ENCODE peak calls at places on chromosome 2, in eight cellular contexts. R is BJ; A is fibroblast of the aortic adventitia; S is naive thymus-derived CD4-positive, alpha-beta T cell; Q is breast epithelium; Z is GM23338; C is fibroblast of lung; X is ovary. N is an unnamed sample.

GRCh38 chr2:120992791-120993555 is 257.3 kb downstream of the GLI2 start:
- DNase-seq in C (no peak), R (no peak), Z (no peak), X (no peak), S (no peak), Q (no peak), A (no peak), N (no peak)

GRCh38 chr2:192877159-192877558 is 682.4 kb upstream of the TMEFF2 start:
- DNase-seq in Q (no peak), C (no peak), S (no peak), X (no peak), Z (peak), A (no peak), R (no peak), N (no peak)

GRCh38 chr2:127535422-127535901 is at the start of gene MYO7B:
- DNase-seq in A (no peak), Q (no peak), S (peak), Z (no peak), X (no peak), R (no peak), C (no peak), N (no peak)

GRCh38 chr2:200450288-200450687 is 59.6 kb downstream of the KCTD18 start:
- DNase-seq in S (no peak), A (no peak), Z (no peak), R (no peak), C (no peak), X (no peak), Q (no peak), N (no peak)

GRCh38 chr2:69620870-69621269 is 22.7 kb downstream of the AAK1 start:
- DNase-seq in X (no peak), Q (no peak), C (no peak), A (no peak), Z (no peak), S (no peak), R (no peak), N (no peak)

GRCh38 chr2:43950383-43951008 is 45.3 kb downstream of the LRPPRC start:
- DNase-seq in Q (no peak), S (no peak), X (no peak), R (peak), Z (peak), A (peak), C (peak), N (no peak)

GRCh38 chr2:196558506-196558905 is 81.0 kb upstream of the CCDC150 start:
- DNase-seq in X (no peak), S (no peak), C (no peak), A (no peak), Z (no peak), R (no peak), Q (no peak), N (no peak)

GRCh38 chr2:15112216-15112615 is 448.9 kb downstream of the NBAS start:
- DNase-seq in A (peak), Q (no peak), C (peak), Z (peak), X (no peak), S (no peak), R (no peak), N (no peak)

GRCh38 chr2:75375646-75376582 is 176.6 kb upstream of the TACR1 start:
- DNase-seq in Q (no peak), S (no peak), A (peak), Z (no peak), R (peak), X (no peak), C (no peak), N (no peak)

GRCh38 chr2:206176128-206176527 is 16.4 kb downstream of the EEF1B2 start:
- DNase-seq in Z (no peak), Q (no peak), A (peak), S (no peak), R (no peak), X (no peak), C (no peak), N (no peak)

GRCh38 chr2:173249661-173250641 is 104.7 kb upstream of the CDCA7 start:
- DNase-seq in S (no peak), Z (no peak), Q (no peak), R (no peak), C (no peak), A (no peak), X (no peak), N (no peak)

GRCh38 chr2:174588463-174588862 is 9.1 kb downstream of the WIPF1 start:
- DNase-seq in X (no peak), R (no peak), Q (no peak), A (peak), S (no peak), Z (no peak), C (no peak), N (no peak)

GRCh38 chr2:3312576-3313345 is 64.9 kb downstream of the EIPR1 start:
- DNase-seq in S (no peak), X (no peak), Q (no peak), Z (no peak), A (no peak), R (no peak), C (no peak), N (no peak)

GRCh38 chr2:187775651-187776050 is 221.4 kb upstream of the TFPI start:
- DNase-seq in X (no peak), R (no peak), Z (no peak), Q (no peak), S (no peak), A (no peak), C (no peak), N (no peak)

GRCh38 chr2:239751719-239752355 is 273.3 kb downstream of the NDUFA10 start:
- DNase-seq in Z (no peak), A (no peak), X (no peak), Q (no peak), S (peak), C (no peak), R (no peak), N (peak)

GRCh38 chr2:239548491-239548890 is 147.7 kb upstream of the HDAC4 start:
- DNase-seq in C (no peak), A (no peak), R (no peak), Q (peak), Z (no peak), S (peak), X (no peak), N (no peak)

GRCh38 chr2:28639092-28639691 is 112.4 kb upstream of the PPP1CB start:
- DNase-seq in A (no peak), Q (no peak), S (no peak), Z (no peak), R (no peak), C (no peak), X (no peak), N (no peak)

GRCh38 chr2:22282215-22282614 is 1102.8 kb upstream of the KLHL29 start:
- DNase-seq in A (no peak), R (no peak), Z (no peak), S (no peak), X (no peak), C (peak), Q (no peak), N (no peak)

GRCh38 chr2:161165266-161165665 is 5.0 kb downstream of the TANK start:
- DNase-seq in C (peak), A (peak), R (peak), Q (no peak), Z (no peak), X (no peak), S (no peak), N (no peak)

GRCh38 chr2:86764661-86765307 is 25.9 kb downstream of the CD8A start:
- DNase-seq in S (no peak), R (no peak), C (peak), Z (peak), X (no peak), A (peak), Q (no peak), N (no peak)

GRCh38 chr2:26534098-26534864 is 56.4 kb upstream of the OTOF start:
- DNase-seq in S (no peak), R (no peak), X (no peak), A (peak), Q (no peak), C (no peak), Z (no peak), N (peak)

GRCh38 chr2:104438481-104438880 is 415.4 kb upstream of the POU3F3 start:
- DNase-seq in R (no peak), S (no peak), A (no peak), C (no peak), Q (no peak), Z (no peak), X (no peak), N (no peak)

GRCh38 chr2:118505436-118505835 is 342.0 kb downstream of the EN1 start:
- DNase-seq in Q (no peak), X (no peak), Z (no peak), R (no peak), S (no peak), A (no peak), C (no peak), N (no peak)

GRCh38 chr2:235551965-235552364 is 58.1 kb downstream of the AGAP1 start:
- DNase-seq in C (peak), X (no peak), S (no peak), R (no peak), A (peak), Z (peak), Q (peak), N (no peak)

GRCh38 chr2:71157124-71157802 is 26.8 kb downstream of the MPHOSPH10 start:
- DNase-seq in Q (no peak), X (peak), S (peak), C (peak), Z (peak), A (peak), R (no peak), N (no peak)

GRCh38 chr2:69368588-69368987 is 18.4 kb downstream of the GFPT1 start:
- DNase-seq in A (no peak), X (no peak), C (no peak), Z (no peak), S (no peak), Q (no peak), R (no peak), N (no peak)

GRCh38 chr2:200203381-200203827 is 103.1 kb upstream of the SPATS2L start:
- DNase-seq in S (no peak), C (no peak), Q (no peak), R (no peak), A (no peak), Z (peak), X (no peak), N (no peak)

GRCh38 chr2:239393401-239393940 is 7.3 kb downstream of the HDAC4 start:
- DNase-seq in Z (no peak), R (no peak), Q (peak), X (peak), A (peak), C (peak), S (no peak), N (peak)

GRCh38 chr2:126634273-126634861 is 21.6 kb upstream of the GYPC start:
- DNase-seq in Z (peak), S (peak), C (no peak), Q (no peak), X (no peak), R (no peak), A (peak), N (no peak)

GRCh38 chr2:201057715-201058248 is 13.7 kb downstream of the HYCC2 start:
- DNase-seq in A (no peak), S (no peak), C (no peak), Q (no peak), Z (no peak), R (no peak), X (no peak), N (no peak)

GRCh38 chr2:240259201-240259923 is 118.9 kb upstream of the OTOS start:
- DNase-seq in A (peak), Q (no peak), S (no peak), R (no peak), Z (no peak), X (peak), C (no peak), N (peak)

GRCh38 chr2:72008608-72009007 is 139.1 kb downstream of the CYP26B1 start:
- DNase-seq in A (no peak), Z (no peak), R (no peak), C (no peak), S (no peak), X (no peak), Q (no peak), N (no peak)

GRCh38 chr2:12451726-12452125 is 265.0 kb upstream of the TRIB2 start:
- DNase-seq in R (no peak), Z (no peak), C (no peak), Q (no peak), A (peak), S (no peak), X (no peak), N (no peak)

GRCh38 chr2:10428936-10429335 is 19.2 kb downstream of the ODC1 start:
- DNase-seq in X (no peak), S (no peak), Z (no peak), R (no peak), Q (no peak), C (no peak), A (no peak), N (no peak)
- H3K4me3 ChIP-seq in X (no peak), S (no peak), Z (no peak), R (no peak), Q (no peak), C (no peak), A (no peak), N (no peak)

GRCh38 chr2:218069606-218070300 is 700 bp downstream of the RUFY4 start:
- DNase-seq in C (no peak), Q (no peak), X (no peak), R (no peak), A (no peak), Z (no peak), S (no peak), N (no peak)

GRCh38 chr2:218070587-218070986 is 1.5 kb downstream of the RUFY4 start:
- DNase-seq in C (no peak), X (no peak), S (no peak), Z (no peak), Q (no peak), A (no peak), R (no peak), N (no peak)

GRCh38 chr2:218066946-218067515 is 2.0 kb upstream of the RUFY4 start:
- DNase-seq in C (no peak), R (no peak), X (no peak), A (no peak), Z (no peak), Q (no peak), S (no peak), N (no peak)

GRCh38 chr2:218065239-218066006 is 3.6 kb upstream of the RUFY4 start:
- DNase-seq in Z (peak), S (no peak), Q (no peak), C (no peak), R (no peak), X (no peak), A (no peak), N (no peak)

DNA sequence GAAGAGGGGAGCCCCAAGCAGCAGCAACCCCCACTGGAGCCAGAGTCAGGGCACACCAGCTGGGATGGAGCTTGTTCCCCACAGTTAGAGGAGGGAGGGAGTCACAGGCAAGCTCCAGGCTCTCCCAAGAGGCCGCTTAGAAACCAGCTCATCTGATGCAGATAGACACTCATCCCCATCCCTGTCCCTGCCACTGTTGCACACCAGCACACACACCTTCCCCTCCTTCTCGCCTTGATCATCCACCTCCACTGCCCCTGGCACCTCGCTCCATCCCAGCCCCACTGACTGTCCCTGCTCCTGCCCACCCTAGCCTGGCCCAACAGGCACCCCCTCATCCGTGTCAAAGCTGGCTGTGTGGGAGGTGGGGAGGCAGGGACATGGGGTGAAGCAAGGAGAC is 1.5 kb upstream of the RUFY4 start:
- DNase-seq in C (no peak), R (no peak), X (no peak), S (no peak), Z (no peak), A (no peak), Q (no peak), N (no peak)
- H3K4me3 ChIP-seq in C (no peak), R (no peak), X (no peak), S (no peak), Z (no peak), A (no peak), Q (no peak), N (no peak)

GRCh38 chr2:96305979-96306308 is 598 bp upstream of the SNRNP200 start:
- DNase-seq in C (no peak), R (no peak), S (no peak), Z (peak), X (no peak), A (no peak), Q (no peak), N (no peak)

GRCh38 chr2:96306370-96306769 is 1.0 kb upstream of the SNRNP200 start:
- DNase-seq in Q (no peak), S (no peak), A (no peak), C (no peak), R (no peak), Z (no peak), X (no peak), N (no peak)

GRCh38 chr2:96301897-96302296 is 3.4 kb downstream of the SNRNP200 start:
- DNase-seq in C (no peak), S (no peak), R (no peak), X (no peak), Q (no peak), Z (no peak), A (no peak), N (no peak)

GRCh38 chr2:96305091-96305978 is at the start of gene SNRNP200:
- DNase-seq in A (peak), Q (peak), X (peak), R (peak), Z (peak), S (peak), C (peak), N (peak)

DNA sequence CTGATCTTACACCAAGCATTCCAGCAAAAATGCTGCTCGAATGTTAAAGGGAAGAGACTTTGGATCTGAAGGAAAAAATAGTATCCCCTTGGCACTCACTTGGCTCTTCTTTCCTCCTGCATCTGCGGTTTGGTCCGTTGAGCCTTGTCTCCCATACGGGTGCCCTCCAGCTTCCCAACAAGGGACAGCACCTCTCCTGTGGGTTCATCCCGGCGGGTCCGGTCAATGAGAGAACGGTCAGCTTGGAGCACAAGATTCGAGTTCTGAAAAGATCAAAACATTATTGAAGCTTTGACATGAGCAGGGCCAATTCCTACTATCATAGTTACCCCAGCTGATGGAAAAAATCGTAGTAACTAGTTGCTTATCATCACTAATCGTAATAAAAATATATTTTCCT is 740 bp downstream of the SNRNP200 start:
- DNase-seq in X (no peak), Q (no peak), Z (no peak), S (no peak), R (no peak), A (no peak), C (no peak), N (no peak)
- H3K4me3 ChIP-seq in X (peak), Q (peak), Z (peak), S (peak), R (peak), A (peak), C (peak), N (peak)

DNA sequence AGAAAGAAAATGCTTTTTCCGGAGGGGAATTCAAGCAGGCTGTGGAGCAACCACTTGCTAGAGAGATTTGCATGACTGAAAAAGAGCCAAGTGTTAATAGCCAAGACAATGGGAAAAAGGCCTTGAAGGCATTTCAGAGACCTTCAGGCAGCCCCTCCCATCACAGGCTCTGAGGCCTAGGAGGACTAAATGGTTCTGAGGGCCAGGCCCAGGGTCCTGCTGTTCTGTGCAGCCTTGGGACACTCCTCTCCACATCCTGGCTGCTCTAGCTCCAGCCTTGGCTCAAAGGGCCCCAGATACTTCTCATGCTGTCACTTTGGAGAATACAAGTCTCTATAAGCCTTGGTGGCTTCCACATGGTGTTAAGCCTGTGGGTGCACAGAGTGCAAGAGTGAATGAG is 81.8 kb downstream of the B3GNT2 start:
- DNase-seq in R (no peak), S (no peak), Q (no peak), X (no peak), C (no peak), Z (peak), A (no peak), N (no peak)
- H3K4me3 ChIP-seq in R (no peak), S (no peak), Q (no peak), X (no peak), C (no peak), Z (no peak), A (no peak), N (no peak)

GRCh38 chr2:41710944-41711343 is 336.9 kb upstream of the PKDCC start:
- DNase-seq in S (no peak), X (no peak), Q (no peak), Z (no peak), C (no peak), A (peak), R (no peak), N (no peak)

GRCh38 chr2:41706261-41706660 is 341.6 kb upstream of the PKDCC start:
- DNase-seq in A (no peak), R (no peak), Q (no peak), C (no peak), Z (no peak), S (no peak), X (no peak), N (no peak)

GRCh38 chr2:41705634-41706033 is 342.2 kb upstream of the PKDCC start:
- DNase-seq in S (no peak), C (no peak), R (no peak), Z (no peak), Q (no peak), A (no peak), X (no peak), N (no peak)

GRCh38 chr2:41709702-41710599 is 337.9 kb upstream of the PKDCC start:
- DNase-seq in A (no peak), S (no peak), X (no peak), C (no peak), R (no peak), Z (no peak), Q (no peak), N (no peak)

DNA sequence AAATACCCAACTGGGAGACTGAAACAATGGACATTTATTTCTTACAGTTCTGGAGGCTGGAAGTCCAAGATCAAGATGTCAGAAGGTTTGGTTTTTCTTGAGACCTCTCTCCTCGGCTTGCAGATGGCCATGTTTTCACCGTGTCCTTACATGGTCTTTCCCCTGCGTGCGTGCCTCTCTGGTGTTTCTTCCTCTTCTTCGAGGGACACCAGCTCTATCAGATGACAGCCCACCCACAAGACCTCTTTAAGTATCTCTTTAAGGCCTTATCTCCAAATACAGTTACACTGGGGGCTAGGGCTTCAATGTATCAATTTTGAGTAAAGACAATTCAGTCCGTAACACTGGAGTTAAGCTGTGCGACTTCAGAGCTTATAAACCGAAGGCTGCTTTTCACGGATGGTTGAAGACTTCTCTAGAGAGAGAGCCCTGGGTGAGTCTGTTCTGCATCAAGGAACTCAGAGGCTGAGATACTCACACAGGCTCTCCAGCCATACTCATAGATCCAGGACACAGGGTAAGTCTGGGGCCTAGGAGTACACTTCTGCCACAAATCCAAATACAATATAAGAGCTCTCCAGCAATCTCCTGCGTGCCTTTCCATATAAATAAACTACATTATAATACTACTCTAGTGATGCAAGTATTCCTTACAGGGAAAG is 339.9 kb upstream of the PKDCC start:
- DNase-seq in Q (no peak), X (no peak), Z (no peak), A (no peak), C (no peak), S (no peak), R (no peak), N (no peak)
- H3K4me3 ChIP-seq in Q (no peak), X (no peak), Z (no peak), A (no peak), C (no peak), S (no peak), R (no peak), N (no peak)